ENCODE peak calls at places on chromosomes 7 and 10, in nine cellular contexts. G is gastrocnemius medialis, F is H9, R is psoas muscle, S is uterus, Q is heart right ventricle, T is PC-9, O is fibroblast of lung, K is aorta. U is an unnamed sample.

GRCh38 chr7:4951903-4952636 is 6.9 kb downstream of the MMD2 start:
- DNase-seq in K (no peak), O (peak; percentile 7), G (no peak), F (peak; percentile 62), R (no peak), S (no peak), T (peak; percentile 20), Q (no peak), U (no peak)

GRCh38 chr7:36951257-36951697 is 227.0 kb upstream of the AOAH start:
- DNase-seq in G (no peak), T (no peak), Q (no peak), O (no peak), S (no peak), K (no peak), F (no peak), R (no peak), U (no peak)

GRCh38 chr10:74738985-74739567 is 87.3 kb upstream of the KAT6B start:
- DNase-seq in F (peak; percentile 44), S (no peak), K (no peak), T (no peak), G (no peak), Q (no peak), R (no peak), O (peak; percentile 3), U (no peak)

GRCh38 chr10:72253002-72253401 is 20.7 kb upstream of the DDIT4 start:
- DNase-seq in F (no peak), R (no peak), K (no peak), Q (no peak), T (no peak), O (no peak), S (no peak), G (no peak), U (no peak)

GRCh38 chr7:46315891-46316290 is 394.8 kb upstream of the IGFBP3 start:
- DNase-seq in K (no peak), R (no peak), G (no peak), O (peak; percentile 14), T (no peak), Q (no peak), S (no peak), F (no peak), U (no peak)

GRCh38 chr10:53356616-53357349 is 584.2 kb upstream of the MBL2 start:
- DNase-seq in O (peak; percentile 4), R (no peak), F (no peak), Q (no peak), T (no peak), S (no peak), G (no peak), K (no peak), U (no peak)

GRCh38 chr10:11263039-11263345 is 245.3 kb downstream of the CELF2 start:
- DNase-seq in O (no peak), T (no peak), Q (no peak), F (no peak), G (no peak), R (no peak), K (no peak), S (no peak), U (no peak)

GRCh38 chr10:69123306-69123746 is 652 bp upstream of the VPS26A start:
- DNase-seq in R (no peak), F (no peak), Q (no peak), T (no peak), O (peak; percentile 66), K (no peak), S (no peak), G (no peak), U (no peak)

GRCh38 chr10:72567884-72568283 is 58.0 kb downstream of the MICU1 start:
- DNase-seq in K (no peak), G (no peak), O (no peak), F (no peak), S (no peak), Q (no peak), R (no peak), T (no peak), U (no peak)

GRCh38 chr7:2460188-2460587 is 16.0 kb downstream of the GRIFIN start:
- DNase-seq in R (no peak), F (no peak), T (no peak), G (no peak), O (no peak), K (no peak), S (no peak), Q (no peak), U (no peak)

GRCh38 chr7:94656925-94657731 is 1.2 kb upstream of the SGCE start:
- DNase-seq in F (peak; percentile 41), R (no peak), T (peak; percentile 3), G (no peak), K (peak; percentile 38), O (peak; percentile 41), Q (no peak), S (no peak), U (no peak)

GRCh38 chr10:13890617-13891541 is 304.1 kb downstream of the PRPF18 start:
- DNase-seq in R (peak; percentile 44), T (no peak), G (no peak), K (peak; percentile 76), S (no peak), F (peak; percentile 55), Q (peak; percentile 32), O (peak; percentile 62), U (no peak)

GRCh38 chr10:121573541-121573941 is 24.7 kb downstream of the FGFR2 start:
- DNase-seq in Q (no peak), F (no peak), R (no peak), T (no peak), O (no peak), K (no peak), S (no peak), G (no peak), U (no peak)

GRCh38 chr10:116598326-116598725 is 7.6 kb downstream of the PNLIPRP1 start:
- DNase-seq in F (no peak), O (no peak), R (no peak), Q (no peak), G (no peak), T (no peak), S (no peak), K (no peak), U (no peak)

GRCh38 chr7:3754488-3755365 is 453.7 kb downstream of the SDK1 start:
- DNase-seq in Q (peak; percentile 24), R (no peak), S (no peak), G (no peak), K (no peak), F (peak; percentile 41), O (peak; percentile 92), T (no peak), U (peak; percentile 61)

GRCh38 chr7:43385856-43386255 is 197.1 kb upstream of the STK17A start:
- DNase-seq in O (peak; percentile 78), Q (no peak), S (no peak), T (no peak), K (no peak), R (no peak), G (no peak), F (no peak), U (no peak)

GRCh38 chr10:117439243-117439912 is 64.1 kb upstream of the PDZD8 start:
- DNase-seq in Q (no peak), O (peak; percentile 91), G (peak; percentile 49), F (no peak), S (peak; percentile 83), K (peak; percentile 72), T (no peak), R (peak; percentile 77), U (peak; percentile 87)

DNA sequence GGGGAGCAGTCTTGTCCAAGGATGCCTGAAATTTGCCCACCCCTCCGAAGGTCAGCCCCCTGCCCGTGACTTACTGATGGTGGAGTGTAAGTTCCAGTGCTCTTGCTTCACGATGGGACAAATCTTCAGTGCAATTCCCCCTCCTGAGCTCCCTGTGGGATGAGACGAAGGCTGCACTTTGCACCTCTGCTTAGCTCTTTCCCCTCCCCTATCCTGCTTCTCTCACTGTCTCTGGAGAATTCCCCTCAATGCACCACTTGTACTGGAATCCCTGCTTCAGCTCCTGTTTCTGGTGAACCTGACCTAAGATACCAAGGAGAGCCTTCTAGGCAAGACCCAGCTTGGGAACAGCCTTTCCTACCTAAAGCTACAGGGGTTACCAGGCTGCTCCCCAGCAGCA is 122.9 kb upstream of the ZMIZ1 start:
- DNase-seq in R (no peak), S (no peak), T (no peak), K (no peak), O (no peak), F (no peak), Q (no peak), G (no peak), U (no peak)
- H3K4me1 ChIP-seq in R (no peaks in the 10 kb centered on the region), S (peaks cover 12% of the 10 kb centered on the region), T (peaks cover 26% of the 10 kb centered on the region), K (no peaks in the 10 kb centered on the region), O (peaks cover 21% of the 10 kb centered on the region), F (no peaks in the 10 kb centered on the region), Q (no peaks in the 10 kb centered on the region), G (no peaks in the 10 kb centered on the region), U (peaks cover 19% of the 10 kb centered on the region)

DNA sequence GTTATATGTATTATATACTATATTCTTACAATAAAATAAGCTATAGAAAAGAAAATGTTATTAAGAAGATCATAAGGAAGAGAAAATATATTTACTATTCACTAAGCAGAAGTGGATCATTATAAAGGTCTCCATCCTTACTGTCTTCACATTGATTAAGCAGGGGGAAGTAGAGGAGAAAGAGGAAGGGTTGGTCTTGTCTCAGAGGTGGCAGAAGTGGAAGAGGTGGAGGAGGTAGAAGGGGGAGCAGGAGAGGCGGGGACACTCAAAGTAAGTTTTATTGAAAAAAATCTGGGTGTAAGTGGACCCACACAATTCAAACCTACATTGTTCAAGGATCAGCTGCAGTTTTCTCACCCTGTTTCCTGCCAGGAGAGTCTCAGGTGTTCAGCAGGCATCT is 28.9 kb upstream of the ERCC6 start:
- DNase-seq in G (no peak), S (no peak), K (no peak), O (no peak), Q (no peak), R (no peak), F (no peak), T (no peak), U (no peak)
- H3K4me1 ChIP-seq in G (no peaks in the 10 kb centered on the region), S (no peaks in the 10 kb centered on the region), K (no peaks in the 10 kb centered on the region), O (no peaks in the 10 kb centered on the region), Q (no peaks in the 10 kb centered on the region), R (no peaks in the 10 kb centered on the region), F (no peaks in the 10 kb centered on the region), T (peaks cover 49% of the 10 kb centered on the region), U (no peaks in the 10 kb centered on the region)

DNA sequence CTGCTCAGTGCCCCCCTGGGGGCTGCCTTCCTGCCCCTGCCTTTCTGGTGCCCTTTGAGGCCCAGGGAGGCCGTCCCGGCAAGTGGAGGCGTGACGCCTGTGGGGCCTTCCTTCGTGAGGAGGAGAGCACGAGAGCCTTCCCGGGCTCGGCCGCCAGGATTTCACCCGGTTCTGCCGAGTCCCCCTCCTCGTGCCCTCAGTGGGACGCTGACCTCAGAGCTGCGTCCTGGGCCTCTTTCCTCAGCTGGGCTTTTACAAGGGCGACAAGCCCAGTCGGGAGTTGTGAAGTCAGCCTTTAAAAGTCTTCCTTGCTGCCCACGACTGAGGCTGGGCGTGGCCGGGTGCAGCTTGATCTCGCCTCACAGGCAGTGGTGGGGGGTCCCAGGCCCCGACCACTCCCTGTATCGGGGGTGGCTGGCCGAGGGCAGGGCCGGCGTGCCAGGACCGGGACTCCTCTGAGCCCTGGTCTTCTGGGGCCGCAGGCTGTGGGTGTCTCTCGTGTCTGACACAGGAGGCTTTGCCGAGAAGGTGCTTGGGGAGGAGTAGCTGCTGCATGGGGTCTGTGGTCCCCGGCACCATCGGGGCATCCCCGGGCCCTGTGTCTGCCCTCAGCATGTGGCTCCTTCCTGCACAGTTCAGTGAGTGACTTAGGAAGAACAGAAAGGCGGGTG is 41.8 kb downstream of the FAM20C start:
- DNase-seq in Q (peak; percentile 56), R (peak; percentile 65), S (no peak), T (no peak), F (no peak), G (no peak), O (no peak), K (peak; percentile 82), U (no peak)
- H3K4me1 ChIP-seq in Q (peaks cover 49% of the 10 kb centered on the region), R (peaks cover 62% of the 10 kb centered on the region), S (peaks cover 11% of the 10 kb centered on the region), T (peaks cover 45% of the 10 kb centered on the region), F (no peaks in the 10 kb centered on the region), G (peaks cover 71% of the 10 kb centered on the region), O (peaks cover 49% of the 10 kb centered on the region), K (no peaks in the 10 kb centered on the region), U (peaks cover 66% of the 10 kb centered on the region)

GRCh38 chr7:143382126-143382790 is 1.1 kb downstream of the ZYX start:
- DNase-seq in T (no peak), Q (no peak), R (no peak), O (no peak), G (no peak), S (peak; percentile 28), K (no peak), F (no peak), U (no peak)
- H3K4me1 ChIP-seq in T (peaks cover 26% of the 10 kb centered on the region), Q (peaks cover 55% of the 10 kb centered on the region), R (peaks cover 59% of the 10 kb centered on the region), O (peaks cover 18% of the 10 kb centered on the region), G (peaks cover 57% of the 10 kb centered on the region), S (peaks cover 19% of the 10 kb centered on the region), K (peaks cover 4% of the 10 kb centered on the region), F (peaks cover 5% of the 10 kb centered on the region), U (no peaks in the 10 kb centered on the region)

U was measured in right atrium auricular region.